ENCODE peak calls at places on chromosomes 16 and 17, in four cellular contexts. D is nephron progenitor cell, V is posterior cingulate gyrus, J is NCI-H2081. I is an unnamed sample.

GRCh38 chr17:65027305-65027704 is 29.2 kb downstream of the GNA13 start:
- DNase-seq in D (no peak), V (no peak), J (no peak), I (no peak)

GRCh38 chr16:11835891-11836652 is 15.3 kb downstream of the RSL1D1 start:
- DNase-seq in D (peak), V (no peak), J (no peak), I (no peak)

GRCh38 chr17:335691-336090 is 16.9 kb downstream of the RPH3AL start:
- DNase-seq in D (no peak), V (no peak), J (peak), I (no peak)

GRCh38 chr17:2138318-2138717 is 83.4 kb downstream of the HIC1 start:
- DNase-seq in D (no peak), V (no peak), J (no peak), I (peak)

GRCh38 chr16:66846831-66847230 is 2.6 kb downstream of the CA7 start:
- DNase-seq in D (no peak), V (no peak), J (no peak), I (no peak)

GRCh38 chr16:72983728-72984350 is 64.1 kb downstream of the ZFHX3 start:
- DNase-seq in D (no peak), V (no peak), J (no peak), I (no peak)

GRCh38 chr16:55089600-55089999 is 158.9 kb downstream of the IRX5 start:
- DNase-seq in D (no peak), V (no peak), J (no peak), I (no peak)

GRCh38 chr16:56422896-56423441 is 2.4 kb downstream of the AMFR start:
- DNase-seq in D (no peak), V (no peak), J (no peak), I (no peak)

GRCh38 chr16:89171216-89172170 is at the start of gene CDH15:
- DNase-seq in D (peak), V (peak), J (peak), I (peak)

GRCh38 chr17:6568186-6568758 is 11.9 kb upstream of the PITPNM3 start:
- DNase-seq in D (no peak), V (no peak), J (no peak), I (no peak)

GRCh38 chr17:60095381-60095780 is 16.7 kb upstream of the HEATR6 start:
- DNase-seq in D (no peak), V (no peak), J (no peak), I (no peak)

GRCh38 chr17:79721993-79722671 is 8.6 kb upstream of the ENPP7 start:
- DNase-seq in D (no peak), V (no peak), J (no peak), I (no peak)

GRCh38 chr16:53429221-53429943 is 4.9 kb upstream of the RBL2 start:
- DNase-seq in D (no peak), V (no peak), J (no peak), I (peak)

GRCh38 chr16:30524575-30525571 is 1.5 kb downstream of the ZNF768 start:
- DNase-seq in D (no peak), V (no peak), J (no peak), I (no peak)

GRCh38 chr17:77281024-77281903 is 140.5 kb downstream of the SEC14L1 start:
- DNase-seq in D (peak), V (no peak), J (peak), I (no peak)

GRCh38 chr17:12743046-12743445 is 46.3 kb upstream of the ARHGAP44 start:
- DNase-seq in D (no peak), V (no peak), J (no peak), I (no peak)

GRCh38 chr17:79960788-79961522 is 74.7 kb downstream of the TBC1D16 start:
- DNase-seq in D (no peak), V (no peak), J (no peak), I (no peak)

GRCh38 chr16:70438325-70438982 is 446 bp downstream of the ST3GAL2 start:
- DNase-seq in D (no peak), V (no peak), J (no peak), I (no peak)

GRCh38 chr16:67968440-67969285 is at the start of gene SLC12A4:
- DNase-seq in D (peak), V (peak), J (no peak), I (no peak)

GRCh38 chr16:55700961-55701360 is 45.2 kb downstream of the SLC6A2 start:
- DNase-seq in D (no peak), V (no peak), J (no peak), I (no peak)

GRCh38 chr17:8038954-8039610 is at the start of gene ALOX15B:
- DNase-seq in D (no peak), V (no peak), J (no peak), I (no peak)

GRCh38 chr17:82372591-82373452 is 1.3 kb downstream of the UTS2R start:
- DNase-seq in D (peak), V (no peak), J (no peak), I (no peak)

GRCh38 chr17:7220593-7221280 is 999 bp downstream of the ACADVL start:
- DNase-seq in D (no peak), V (no peak), J (peak), I (peak)

GRCh38 chr16:56119138-56119537 is 72.2 kb upstream of the GNAO1 start:
- DNase-seq in D (no peak), V (no peak), J (no peak), I (no peak)

GRCh38 chr17:67403065-67403464 is 26.0 kb downstream of the PITPNC1 start:
- DNase-seq in D (no peak), V (no peak), J (no peak), I (no peak)

GRCh38 chr17:37829446-37830142 is 84.7 kb upstream of the HNF1B start:
- DNase-seq in D (no peak), V (no peak), J (no peak), I (no peak)

GRCh38 chr17:80908776-80909175 is 82.9 kb upstream of the CHMP6 start:
- DNase-seq in D (no peak), V (no peak), J (no peak), I (no peak)

I was measured in GF-D8.